ENCODE peak calls at places on chromosomes 11 and 22, in five cellular contexts. One of them, this sample, is unnamed. For H3K4me1 and H3K9me3, the result is how much of the 10 kb centered on the place peaks cover.

GRCh38 chr22:26718905-26719304 is 61.5 kb downstream of the MIAT start:
- DNase-seq in tibial nerve: no peak
- DNase-seq in cardiac muscle cell: peak
- DNase-seq in stomach: no peak
- DNase-seq in heart left ventricle: no peak
- DNase-seq in this sample: no peak

GRCh38 chr11:120179071-120179672 is 31.7 kb upstream of the OAF start:
- DNase-seq in tibial nerve: no peak
- DNase-seq in cardiac muscle cell: no peak
- DNase-seq in stomach: no peak
- DNase-seq in heart left ventricle: no peak
- DNase-seq in this sample: no peak

GRCh38 chr22:22935546-22936157 is 48.0 kb downstream of the IGLL5 start:
- DNase-seq in tibial nerve: no peak
- DNase-seq in cardiac muscle cell: no peak
- DNase-seq in stomach: peak
- DNase-seq in heart left ventricle: no peak
- DNase-seq in this sample: no peak

GRCh38 chr22:39946571-39947407 is 13.4 kb upstream of the TMA7B start:
- DNase-seq in tibial nerve: no peak
- DNase-seq in cardiac muscle cell: no peak
- DNase-seq in stomach: no peak
- DNase-seq in heart left ventricle: no peak
- DNase-seq in this sample: no peak

GRCh38 chr11:3434976-3435375 is 56.0 kb upstream of the ZNF195 start:
- DNase-seq in tibial nerve: no peak
- DNase-seq in cardiac muscle cell: no peak
- DNase-seq in stomach: no peak
- DNase-seq in heart left ventricle: no peak
- DNase-seq in this sample: no peak

GRCh38 chr22:45470871-45471270 is 31.8 kb upstream of the FBLN1 start:
- DNase-seq in tibial nerve: no peak
- DNase-seq in cardiac muscle cell: no peak
- DNase-seq in stomach: no peak
- DNase-seq in heart left ventricle: no peak
- DNase-seq in this sample: no peak

GRCh38 chr11:75268626-75269366 is 28.2 kb downstream of the TPBGL start:
- DNase-seq in tibial nerve: no peak
- DNase-seq in cardiac muscle cell: no peak
- DNase-seq in stomach: no peak
- DNase-seq in heart left ventricle: no peak
- DNase-seq in this sample: no peak

GRCh38 chr11:88552377-88553029 is 215.0 kb upstream of the CTSC start:
- DNase-seq in tibial nerve: no peak
- DNase-seq in cardiac muscle cell: peak
- DNase-seq in stomach: peak
- DNase-seq in heart left ventricle: peak
- DNase-seq in this sample: peak

GRCh38 chr11:59273008-59273841 is 60.5 kb upstream of the MPEG1 start:
- DNase-seq in tibial nerve: no peak
- DNase-seq in cardiac muscle cell: no peak
- DNase-seq in stomach: no peak
- DNase-seq in heart left ventricle: no peak
- DNase-seq in this sample: no peak

GRCh38 chr11:2777396-2777795 is 77.6 kb upstream of the KCNQ1OT1 start:
- DNase-seq in tibial nerve: peak
- DNase-seq in cardiac muscle cell: peak
- DNase-seq in stomach: peak
- DNase-seq in heart left ventricle: peak
- DNase-seq in this sample: no peak

GRCh38 chr11:45858751-45859398 is 11.6 kb downstream of the CRY2 start:
- DNase-seq in tibial nerve: no peak
- DNase-seq in cardiac muscle cell: no peak
- DNase-seq in stomach: no peak
- DNase-seq in heart left ventricle: no peak
- DNase-seq in this sample: no peak

GRCh38 chr22:19554834-19555404 is 30.7 kb upstream of the CLDN5 start:
- DNase-seq in tibial nerve: no peak
- DNase-seq in cardiac muscle cell: peak
- DNase-seq in stomach: no peak
- DNase-seq in heart left ventricle: no peak
- DNase-seq in this sample: no peak

GRCh38 chr11:120131941-120132644 is 5.8 kb downstream of the TRIM29 start:
- DNase-seq in tibial nerve: no peak
- DNase-seq in cardiac muscle cell: no peak
- DNase-seq in stomach: no peak
- DNase-seq in heart left ventricle: peak
- DNase-seq in this sample: no peak

GRCh38 chr11:64868904-64869570 is 9.4 kb downstream of the EHD1 start:
- DNase-seq in tibial nerve: no peak
- DNase-seq in cardiac muscle cell: peak
- DNase-seq in stomach: no peak
- DNase-seq in heart left ventricle: no peak
- DNase-seq in this sample: peak

GRCh38 chr11:87019582-87020271 is 18.0 kb upstream of the TMEM135 start:
- DNase-seq in tibial nerve: no peak
- DNase-seq in cardiac muscle cell: no peak
- DNase-seq in stomach: no peak
- DNase-seq in heart left ventricle: no peak
- DNase-seq in this sample: no peak

GRCh38 chr22:23289851-23290724 is 109.8 kb downstream of the BCR start:
- DNase-seq in tibial nerve: peak
- DNase-seq in cardiac muscle cell: peak
- DNase-seq in stomach: peak
- DNase-seq in heart left ventricle: no peak
- DNase-seq in this sample: peak

GRCh38 chr11:130110325-130111108 is 40.8 kb downstream of the APLP2 start:
- DNase-seq in tibial nerve: no peak
- DNase-seq in cardiac muscle cell: no peak
- DNase-seq in stomach: no peak
- DNase-seq in heart left ventricle: no peak
- DNase-seq in this sample: no peak
- H3K4me1 ChIP-seq in tibial nerve: under half
- H3K4me1 ChIP-seq in cardiac muscle cell: under half
- H3K4me1 ChIP-seq in stomach: under half
- H3K4me1 ChIP-seq in heart left ventricle: under half
- H3K4me1 ChIP-seq in this sample: under half

GRCh38 chr11:69510471-69511357 is 29.3 kb downstream of the LINC01488 start:
- DNase-seq in tibial nerve: no peak
- DNase-seq in cardiac muscle cell: peak
- DNase-seq in stomach: no peak
- DNase-seq in heart left ventricle: no peak
- DNase-seq in this sample: no peak
- H3K9me3 ChIP-seq in tibial nerve: under half
- H3K9me3 ChIP-seq in cardiac muscle cell: under half
- H3K9me3 ChIP-seq in stomach: under half
- H3K9me3 ChIP-seq in heart left ventricle: under half
- H3K9me3 ChIP-seq in this sample: under half

GRCh38 chr22:35544810-35545209 is 4.2 kb downstream of the RASD2 start:
- DNase-seq in tibial nerve: no peak
- DNase-seq in cardiac muscle cell: no peak
- DNase-seq in stomach: no peak
- DNase-seq in heart left ventricle: no peak
- DNase-seq in this sample: no peak

GRCh38 chr22:35548762-35549106 is 8.1 kb downstream of the RASD2 start:
- DNase-seq in tibial nerve: no peak
- DNase-seq in cardiac muscle cell: no peak
- DNase-seq in stomach: no peak
- DNase-seq in heart left ventricle: no peak
- DNase-seq in this sample: no peak

GRCh38 chr22:35549338-35549737 is 8.7 kb downstream of the RASD2 start:
- DNase-seq in tibial nerve: no peak
- DNase-seq in cardiac muscle cell: no peak
- DNase-seq in stomach: no peak
- DNase-seq in heart left ventricle: peak
- DNase-seq in this sample: no peak

GRCh38 chr22:35546886-35547285 is 6.3 kb downstream of the RASD2 start:
- DNase-seq in tibial nerve: no peak
- DNase-seq in cardiac muscle cell: no peak
- DNase-seq in stomach: no peak
- DNase-seq in heart left ventricle: no peak
- DNase-seq in this sample: no peak

DNA sequence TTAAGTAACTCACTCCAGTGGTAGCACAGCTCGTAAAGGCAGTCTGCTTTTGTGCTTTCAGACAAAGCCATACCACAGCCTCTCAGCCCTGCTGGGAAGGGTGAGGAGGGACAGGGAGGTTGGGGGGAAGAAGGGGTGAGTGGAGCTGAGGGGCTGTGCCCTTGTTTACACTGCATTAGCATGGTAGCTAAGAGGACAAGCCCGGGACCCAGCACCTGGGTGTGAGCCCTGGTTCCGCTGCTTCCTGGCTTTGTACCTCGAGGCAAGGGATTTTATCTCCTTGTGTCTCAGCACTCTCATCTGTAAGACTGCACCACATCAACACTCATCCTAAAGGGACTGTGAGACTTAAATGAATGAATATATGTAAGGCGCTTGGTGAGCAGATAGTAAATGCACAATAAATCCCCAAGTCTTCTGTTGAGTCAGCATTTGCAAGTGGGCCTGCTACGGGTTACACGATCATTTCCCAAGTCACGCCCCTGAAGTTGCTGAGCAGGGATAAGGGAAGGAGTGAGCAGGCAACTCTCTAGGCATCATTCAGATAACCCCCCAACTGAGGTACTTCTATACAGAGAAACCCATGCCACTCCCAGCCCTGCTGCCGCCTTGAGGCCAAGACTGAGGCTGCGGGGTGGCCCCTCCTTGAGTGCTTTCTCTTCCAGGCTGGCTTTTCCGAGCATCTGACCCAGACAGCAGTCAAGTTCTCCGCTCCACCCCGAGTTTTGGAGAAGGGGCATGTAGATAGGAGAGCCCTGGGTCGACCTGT is 7.5 kb downstream of the RASD2 start:
- DNase-seq in tibial nerve: no peak
- DNase-seq in cardiac muscle cell: no peak
- DNase-seq in stomach: no peak
- DNase-seq in heart left ventricle: no peak
- DNase-seq in this sample: no peak
- H3K4me3 ChIP-seq in tibial nerve: no peak
- H3K4me3 ChIP-seq in cardiac muscle cell: no peak
- H3K4me3 ChIP-seq in stomach: no peak
- H3K4me3 ChIP-seq in heart left ventricle: no peak
- H3K4me3 ChIP-seq in this sample: no peak

GRCh38 chr11:124749920-124750319 is 2.1 kb downstream of the VSIG2 start:
- DNase-seq in tibial nerve: no peak
- DNase-seq in cardiac muscle cell: no peak
- DNase-seq in stomach: no peak
- DNase-seq in heart left ventricle: no peak
- DNase-seq in this sample: no peak
- H3K4me1 ChIP-seq in tibial nerve: under half
- H3K4me1 ChIP-seq in cardiac muscle cell: under half
- H3K4me1 ChIP-seq in stomach: half or more
- H3K4me1 ChIP-seq in heart left ventricle: half or more
- H3K4me1 ChIP-seq in this sample: under half

GRCh38 chr22:47356433-47357011 is 594.1 kb downstream of the TBC1D22A start:
- DNase-seq in tibial nerve: no peak
- DNase-seq in cardiac muscle cell: no peak
- DNase-seq in stomach: peak
- DNase-seq in heart left ventricle: no peak
- DNase-seq in this sample: no peak

GRCh38 chr22:47355776-47356432 is 593.5 kb downstream of the TBC1D22A start:
- DNase-seq in tibial nerve: no peak
- DNase-seq in cardiac muscle cell: no peak
- DNase-seq in stomach: peak
- DNase-seq in heart left ventricle: no peak
- DNase-seq in this sample: no peak

GRCh38 chr22:47354668-47355387 is 592.4 kb downstream of the TBC1D22A start:
- DNase-seq in tibial nerve: no peak
- DNase-seq in cardiac muscle cell: no peak
- DNase-seq in stomach: peak
- DNase-seq in heart left ventricle: no peak
- DNase-seq in this sample: no peak

GRCh38 chr22:47357086-47357485 is 594.6 kb downstream of the TBC1D22A start:
- DNase-seq in tibial nerve: no peak
- DNase-seq in cardiac muscle cell: no peak
- DNase-seq in stomach: no peak
- DNase-seq in heart left ventricle: no peak
- DNase-seq in this sample: no peak

GRCh38 chr22:47355388-47355725 is 592.9 kb downstream of the TBC1D22A start:
- DNase-seq in tibial nerve: no peak
- DNase-seq in cardiac muscle cell: no peak
- DNase-seq in stomach: no peak
- DNase-seq in heart left ventricle: no peak
- DNase-seq in this sample: no peak
- H3K9me3 ChIP-seq in tibial nerve: under half
- H3K9me3 ChIP-seq in cardiac muscle cell: under half
- H3K9me3 ChIP-seq in stomach: under half
- H3K9me3 ChIP-seq in heart left ventricle: under half
- H3K9me3 ChIP-seq in this sample: under half

DNA sequence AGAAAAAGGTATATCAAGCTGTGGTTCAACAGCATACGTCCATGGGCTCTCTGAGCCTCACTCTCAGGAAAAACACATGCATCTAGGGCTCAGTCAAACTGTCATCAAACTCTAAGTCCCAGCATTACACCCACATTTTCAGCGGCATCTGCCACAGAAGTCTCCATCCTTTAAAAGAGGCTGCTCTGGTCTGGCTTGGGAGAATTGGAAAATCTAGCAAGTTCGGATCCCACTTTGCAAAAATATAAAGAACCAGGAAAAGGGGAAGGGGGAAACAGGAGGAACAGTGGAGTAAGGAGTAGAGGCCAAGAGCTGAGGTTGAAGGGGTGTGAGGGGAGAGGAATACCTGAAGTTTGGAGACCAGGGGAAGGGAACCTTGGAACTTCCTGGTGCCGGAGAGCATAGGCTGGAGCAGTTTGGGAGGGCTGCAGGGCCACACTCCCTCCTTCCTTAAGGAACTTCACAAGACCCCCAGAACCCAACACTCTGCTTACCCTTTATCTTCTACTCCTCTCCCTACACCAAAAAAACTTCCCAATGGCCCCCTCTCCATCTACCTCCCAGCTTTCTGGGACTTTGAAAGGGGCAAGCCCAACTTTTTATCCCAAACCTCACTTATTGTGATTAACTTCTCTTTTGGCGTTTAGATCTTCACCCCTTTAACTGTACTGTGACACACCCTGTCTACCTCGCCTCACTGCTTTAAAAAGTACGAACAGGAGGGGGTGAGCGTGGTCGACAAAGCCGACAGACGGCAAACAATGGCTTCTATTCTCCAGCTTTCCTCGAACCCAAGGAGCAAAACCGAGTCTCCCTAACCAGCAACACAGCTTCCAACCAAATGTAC is 4.0 kb downstream of the PAX6 start:
- DNase-seq in tibial nerve: no peak
- DNase-seq in cardiac muscle cell: no peak
- DNase-seq in stomach: no peak
- DNase-seq in heart left ventricle: no peak
- DNase-seq in this sample: no peak
- H3K4me3 ChIP-seq in tibial nerve: no peak
- H3K4me3 ChIP-seq in cardiac muscle cell: no peak
- H3K4me3 ChIP-seq in stomach: no peak
- H3K4me3 ChIP-seq in heart left ventricle: no peak
- H3K4me3 ChIP-seq in this sample: no peak

This sample was measured in effector memory CD4-positive, alpha-beta T cell.